ENCODE peak calls at places on chromosomes 2 and 18, in eight cellular contexts. G, O, B, L, Y, F, J and P are unnamed samples.

GRCh38 chr2:43345391-43345813 is 119.0 kb upstream of the ZFP36L2 start:
- DNase-seq in G (peak; percentile 8), O (no peak), B (no peak), L (no peak), Y (no peak), F (no peak), J (no peak), P (no peak)

GRCh38 chr2:33204945-33205344 is 258.2 kb downstream of the LTBP1 start:
- DNase-seq in G (no peak), O (no peak), B (no peak), L (no peak), Y (no peak), F (no peak), J (no peak), P (no peak)

GRCh38 chr2:37775908-37776250 is 104.4 kb upstream of the CDC42EP3 start:
- DNase-seq in G (no peak), O (peak; percentile 23), B (no peak), L (no peak), Y (no peak), F (peak; percentile 48), J (no peak), P (peak; percentile 78)

GRCh38 chr2:30802611-30803010 is 4.6 kb downstream of the CAPN13 start:
- DNase-seq in G (no peak), O (no peak), B (no peak), L (no peak), Y (no peak), F (no peak), J (no peak), P (no peak)

GRCh38 chr2:193187816-193188215 is 993.1 kb upstream of the TMEFF2 start:
- DNase-seq in G (no peak), O (no peak), B (no peak), L (no peak), Y (no peak), F (peak; percentile 6), J (no peak), P (no peak)

GRCh38 chr2:157355618-157356017 is 30.0 kb upstream of the ERMN start:
- DNase-seq in G (no peak), O (peak; percentile 27), B (peak; percentile 2), L (no peak), Y (no peak), F (peak; percentile 52), J (no peak), P (no peak)

GRCh38 chr18:23675896-23676295 is 13.2 kb upstream of the ANKRD29 start:
- DNase-seq in G (no peak), O (no peak), B (no peak), L (no peak), Y (no peak), F (no peak), J (no peak), P (no peak)

GRCh38 chr2:43160778-43161177 is 65.6 kb downstream of the ZFP36L2 start:
- DNase-seq in G (no peak), O (no peak), B (no peak), L (no peak), Y (no peak), F (no peak), J (no peak), P (no peak)

GRCh38 chr2:86791574-86791973 is 861 bp upstream of the CD8A start:
- DNase-seq in G (no peak), O (no peak), B (no peak), L (no peak), Y (peak; percentile 77), F (no peak), J (no peak), P (no peak)

GRCh38 chr2:158650646-158651357 is 144.3 kb upstream of the DAPL1 start:
- DNase-seq in G (no peak), O (no peak), B (no peak), L (no peak), Y (no peak), F (no peak), J (no peak), P (no peak)

GRCh38 chr2:25314514-25315315 is 27.0 kb downstream of the DNMT3A start:
- DNase-seq in G (no peak), O (peak; percentile 79), B (peak; percentile 89), L (peak; percentile 87), Y (peak; percentile 90), F (no peak), J (peak; percentile 33), P (peak; percentile 88)

GRCh38 chr2:218005028-218005427 is 2.2 kb upstream of the TNS1 start:
- DNase-seq in G (peak; percentile 5), O (no peak), B (no peak), L (no peak), Y (no peak), F (no peak), J (no peak), P (no peak)

GRCh38 chr2:24892928-24893327 is 27.1 kb downstream of the ADCY3 start:
- DNase-seq in G (no peak), O (no peak), B (no peak), L (no peak), Y (no peak), F (no peak), J (no peak), P (no peak)

GRCh38 chr2:224442092-224442999 is 40.4 kb upstream of the FAM124B start:
- DNase-seq in G (no peak), O (no peak), B (peak; percentile 83), L (no peak), Y (peak; percentile 75), F (no peak), J (no peak), P (no peak)

GRCh38 chr2:12050381-12050780 is 303.9 kb downstream of the LPIN1 start:
- DNase-seq in G (peak; percentile 69), O (no peak), B (no peak), L (no peak), Y (no peak), F (peak; percentile 66), J (no peak), P (no peak)